ENCODE peak calls at places on chromosomes 5 and 9, in six cellular contexts. One of them, this sample, is unnamed.

GRCh38 chr9:38079410-38080105 is 10.5 kb upstream of the SHB start:
- DNase-seq in activated T-helper 1 cell treated with anti-CD3 and anti-CD28 coated beads, Interleukin-12 subunit alpha, Interleukin-12 subunit beta, Interleukin-2, Interleukin-4 antibody, amounts not matched to agents 30 ng/mL and 10 ng/mL and 1 ng/mL, durations not matched to agents 14 hours and 24 hours and 36 hours: no peak
- DNase-seq in GM06990: no peak
- DNase-seq in NCI-H524: peak
- DNase-seq in AG04449: no peak
- DNase-seq in nucleus accumbens: no peak
- DNase-seq in this sample: no peak

GRCh38 chr9:78970375-78970774 is 601.4 kb upstream of the TLE4 start:
- DNase-seq in activated T-helper 1 cell treated with anti-CD3 and anti-CD28 coated beads, Interleukin-12 subunit alpha, Interleukin-12 subunit beta, Interleukin-2, Interleukin-4 antibody, amounts not matched to agents 30 ng/mL and 10 ng/mL and 1 ng/mL, durations not matched to agents 14 hours and 24 hours and 36 hours: no peak
- DNase-seq in GM06990: no peak
- DNase-seq in NCI-H524: no peak
- DNase-seq in AG04449: no peak
- DNase-seq in nucleus accumbens: no peak
- DNase-seq in this sample: no peak

GRCh38 chr9:91361294-91362201 is at the start of gene AUH:
- DNase-seq in activated T-helper 1 cell treated with anti-CD3 and anti-CD28 coated beads, Interleukin-12 subunit alpha, Interleukin-12 subunit beta, Interleukin-2, Interleukin-4 antibody, amounts not matched to agents 30 ng/mL and 10 ng/mL and 1 ng/mL, durations not matched to agents 14 hours and 24 hours and 36 hours: peak
- DNase-seq in GM06990: peak
- DNase-seq in NCI-H524: peak
- DNase-seq in AG04449: no peak
- DNase-seq in nucleus accumbens: peak
- DNase-seq in this sample: peak

GRCh38 chr5:156481741-156482140 is 154.8 kb downstream of the SGCD start:
- DNase-seq in activated T-helper 1 cell treated with anti-CD3 and anti-CD28 coated beads, Interleukin-12 subunit alpha, Interleukin-12 subunit beta, Interleukin-2, Interleukin-4 antibody, amounts not matched to agents 30 ng/mL and 10 ng/mL and 1 ng/mL, durations not matched to agents 14 hours and 24 hours and 36 hours: no peak
- DNase-seq in GM06990: no peak
- DNase-seq in NCI-H524: peak
- DNase-seq in AG04449: no peak
- DNase-seq in nucleus accumbens: no peak
- DNase-seq in this sample: no peak

GRCh38 chr9:136742640-136743391 is at the start of gene LCN10:
- DNase-seq in activated T-helper 1 cell treated with anti-CD3 and anti-CD28 coated beads, Interleukin-12 subunit alpha, Interleukin-12 subunit beta, Interleukin-2, Interleukin-4 antibody, amounts not matched to agents 30 ng/mL and 10 ng/mL and 1 ng/mL, durations not matched to agents 14 hours and 24 hours and 36 hours: no peak
- DNase-seq in GM06990: no peak
- DNase-seq in NCI-H524: peak
- DNase-seq in AG04449: no peak
- DNase-seq in nucleus accumbens: no peak
- DNase-seq in this sample: peak

GRCh38 chr9:113513541-113513940 is 50.0 kb downstream of the RGS3 start:
- DNase-seq in activated T-helper 1 cell treated with anti-CD3 and anti-CD28 coated beads, Interleukin-12 subunit alpha, Interleukin-12 subunit beta, Interleukin-2, Interleukin-4 antibody, amounts not matched to agents 30 ng/mL and 10 ng/mL and 1 ng/mL, durations not matched to agents 14 hours and 24 hours and 36 hours: no peak
- DNase-seq in GM06990: no peak
- DNase-seq in NCI-H524: no peak
- DNase-seq in AG04449: no peak
- DNase-seq in nucleus accumbens: no peak
- DNase-seq in this sample: no peak

GRCh38 chr5:115522832-115523365 is 21.7 kb downstream of the FEM1C start:
- DNase-seq in activated T-helper 1 cell treated with anti-CD3 and anti-CD28 coated beads, Interleukin-12 subunit alpha, Interleukin-12 subunit beta, Interleukin-2, Interleukin-4 antibody, amounts not matched to agents 30 ng/mL and 10 ng/mL and 1 ng/mL, durations not matched to agents 14 hours and 24 hours and 36 hours: no peak
- DNase-seq in GM06990: no peak
- DNase-seq in NCI-H524: no peak
- DNase-seq in AG04449: no peak
- DNase-seq in nucleus accumbens: no peak
- DNase-seq in this sample: no peak

GRCh38 chr5:73591698-73592501 is 26.4 kb downstream of the UTP15 start:
- DNase-seq in activated T-helper 1 cell treated with anti-CD3 and anti-CD28 coated beads, Interleukin-12 subunit alpha, Interleukin-12 subunit beta, Interleukin-2, Interleukin-4 antibody, amounts not matched to agents 30 ng/mL and 10 ng/mL and 1 ng/mL, durations not matched to agents 14 hours and 24 hours and 36 hours: no peak
- DNase-seq in GM06990: no peak
- DNase-seq in NCI-H524: peak
- DNase-seq in AG04449: no peak
- DNase-seq in nucleus accumbens: no peak
- DNase-seq in this sample: peak

GRCh38 chr9:272251-273213 is 57.9 kb downstream of the DOCK8 start:
- DNase-seq in activated T-helper 1 cell treated with anti-CD3 and anti-CD28 coated beads, Interleukin-12 subunit alpha, Interleukin-12 subunit beta, Interleukin-2, Interleukin-4 antibody, amounts not matched to agents 30 ng/mL and 10 ng/mL and 1 ng/mL, durations not matched to agents 14 hours and 24 hours and 36 hours: peak
- DNase-seq in GM06990: peak
- DNase-seq in NCI-H524: no peak
- DNase-seq in AG04449: no peak
- DNase-seq in nucleus accumbens: peak
- DNase-seq in this sample: no peak

GRCh38 chr5:155605898-155606297 is 592.3 kb downstream of the KIF4B start:
- DNase-seq in activated T-helper 1 cell treated with anti-CD3 and anti-CD28 coated beads, Interleukin-12 subunit alpha, Interleukin-12 subunit beta, Interleukin-2, Interleukin-4 antibody, amounts not matched to agents 30 ng/mL and 10 ng/mL and 1 ng/mL, durations not matched to agents 14 hours and 24 hours and 36 hours: no peak
- DNase-seq in GM06990: no peak
- DNase-seq in NCI-H524: no peak
- DNase-seq in AG04449: no peak
- DNase-seq in nucleus accumbens: no peak
- DNase-seq in this sample: no peak

GRCh38 chr5:131413605-131414559 is 150.0 kb downstream of the CDC42SE2 start:
- DNase-seq in activated T-helper 1 cell treated with anti-CD3 and anti-CD28 coated beads, Interleukin-12 subunit alpha, Interleukin-12 subunit beta, Interleukin-2, Interleukin-4 antibody, amounts not matched to agents 30 ng/mL and 10 ng/mL and 1 ng/mL, durations not matched to agents 14 hours and 24 hours and 36 hours: peak
- DNase-seq in GM06990: peak
- DNase-seq in NCI-H524: no peak
- DNase-seq in AG04449: no peak
- DNase-seq in nucleus accumbens: no peak
- DNase-seq in this sample: peak

GRCh38 chr9:92707530-92707929 is 37.6 kb upstream of the IPPK start:
- DNase-seq in activated T-helper 1 cell treated with anti-CD3 and anti-CD28 coated beads, Interleukin-12 subunit alpha, Interleukin-12 subunit beta, Interleukin-2, Interleukin-4 antibody, amounts not matched to agents 30 ng/mL and 10 ng/mL and 1 ng/mL, durations not matched to agents 14 hours and 24 hours and 36 hours: no peak
- DNase-seq in GM06990: no peak
- DNase-seq in NCI-H524: no peak
- DNase-seq in AG04449: no peak
- DNase-seq in nucleus accumbens: no peak
- DNase-seq in this sample: no peak

GRCh38 chr9:36625006-36625600 is 52.4 kb downstream of the MELK start:
- DNase-seq in activated T-helper 1 cell treated with anti-CD3 and anti-CD28 coated beads, Interleukin-12 subunit alpha, Interleukin-12 subunit beta, Interleukin-2, Interleukin-4 antibody, amounts not matched to agents 30 ng/mL and 10 ng/mL and 1 ng/mL, durations not matched to agents 14 hours and 24 hours and 36 hours: no peak
- DNase-seq in GM06990: no peak
- DNase-seq in NCI-H524: no peak
- DNase-seq in AG04449: peak
- DNase-seq in nucleus accumbens: peak
- DNase-seq in this sample: peak

GRCh38 chr9:115306860-115307259 is 188.9 kb upstream of the TNC start:
- DNase-seq in activated T-helper 1 cell treated with anti-CD3 and anti-CD28 coated beads, Interleukin-12 subunit alpha, Interleukin-12 subunit beta, Interleukin-2, Interleukin-4 antibody, amounts not matched to agents 30 ng/mL and 10 ng/mL and 1 ng/mL, durations not matched to agents 14 hours and 24 hours and 36 hours: no peak
- DNase-seq in GM06990: no peak
- DNase-seq in NCI-H524: no peak
- DNase-seq in AG04449: no peak
- DNase-seq in nucleus accumbens: no peak
- DNase-seq in this sample: no peak

GRCh38 chr5:67160985-67161384 is 35.6 kb downstream of the CD180 start:
- DNase-seq in activated T-helper 1 cell treated with anti-CD3 and anti-CD28 coated beads, Interleukin-12 subunit alpha, Interleukin-12 subunit beta, Interleukin-2, Interleukin-4 antibody, amounts not matched to agents 30 ng/mL and 10 ng/mL and 1 ng/mL, durations not matched to agents 14 hours and 24 hours and 36 hours: peak
- DNase-seq in GM06990: no peak
- DNase-seq in NCI-H524: no peak
- DNase-seq in AG04449: peak
- DNase-seq in nucleus accumbens: no peak
- DNase-seq in this sample: no peak

GRCh38 chr9:79390077-79390673 is 181.6 kb upstream of the TLE4 start:
- DNase-seq in activated T-helper 1 cell treated with anti-CD3 and anti-CD28 coated beads, Interleukin-12 subunit alpha, Interleukin-12 subunit beta, Interleukin-2, Interleukin-4 antibody, amounts not matched to agents 30 ng/mL and 10 ng/mL and 1 ng/mL, durations not matched to agents 14 hours and 24 hours and 36 hours: no peak
- DNase-seq in GM06990: no peak
- DNase-seq in NCI-H524: no peak
- DNase-seq in AG04449: no peak
- DNase-seq in nucleus accumbens: no peak
- DNase-seq in this sample: no peak

GRCh38 chr5:88407341-88407740 is 138.7 kb upstream of the TMEM161B start:
- DNase-seq in activated T-helper 1 cell treated with anti-CD3 and anti-CD28 coated beads, Interleukin-12 subunit alpha, Interleukin-12 subunit beta, Interleukin-2, Interleukin-4 antibody, amounts not matched to agents 30 ng/mL and 10 ng/mL and 1 ng/mL, durations not matched to agents 14 hours and 24 hours and 36 hours: no peak
- DNase-seq in GM06990: no peak
- DNase-seq in NCI-H524: no peak
- DNase-seq in AG04449: no peak
- DNase-seq in nucleus accumbens: no peak
- DNase-seq in this sample: no peak

GRCh38 chr5:10723519-10723918 is 37.5 kb downstream of the DAP start:
- DNase-seq in activated T-helper 1 cell treated with anti-CD3 and anti-CD28 coated beads, Interleukin-12 subunit alpha, Interleukin-12 subunit beta, Interleukin-2, Interleukin-4 antibody, amounts not matched to agents 30 ng/mL and 10 ng/mL and 1 ng/mL, durations not matched to agents 14 hours and 24 hours and 36 hours: no peak
- DNase-seq in GM06990: no peak
- DNase-seq in NCI-H524: no peak
- DNase-seq in AG04449: no peak
- DNase-seq in nucleus accumbens: no peak
- DNase-seq in this sample: no peak

GRCh38 chr5:133983674-133984073 is 15.2 kb upstream of the C5orf15 start:
- DNase-seq in activated T-helper 1 cell treated with anti-CD3 and anti-CD28 coated beads, Interleukin-12 subunit alpha, Interleukin-12 subunit beta, Interleukin-2, Interleukin-4 antibody, amounts not matched to agents 30 ng/mL and 10 ng/mL and 1 ng/mL, durations not matched to agents 14 hours and 24 hours and 36 hours: no peak
- DNase-seq in GM06990: no peak
- DNase-seq in NCI-H524: no peak
- DNase-seq in AG04449: no peak
- DNase-seq in nucleus accumbens: no peak
- DNase-seq in this sample: no peak

GRCh38 chr9:9746826-9747225 is 866.0 kb downstream of the PTPRD start:
- DNase-seq in activated T-helper 1 cell treated with anti-CD3 and anti-CD28 coated beads, Interleukin-12 subunit alpha, Interleukin-12 subunit beta, Interleukin-2, Interleukin-4 antibody, amounts not matched to agents 30 ng/mL and 10 ng/mL and 1 ng/mL, durations not matched to agents 14 hours and 24 hours and 36 hours: no peak
- DNase-seq in GM06990: no peak
- DNase-seq in NCI-H524: no peak
- DNase-seq in AG04449: no peak
- DNase-seq in nucleus accumbens: no peak
- DNase-seq in this sample: no peak

GRCh38 chr5:142977363-142978051 is 207.3 kb downstream of the ARHGAP26 start:
- DNase-seq in activated T-helper 1 cell treated with anti-CD3 and anti-CD28 coated beads, Interleukin-12 subunit alpha, Interleukin-12 subunit beta, Interleukin-2, Interleukin-4 antibody, amounts not matched to agents 30 ng/mL and 10 ng/mL and 1 ng/mL, durations not matched to agents 14 hours and 24 hours and 36 hours: peak
- DNase-seq in GM06990: no peak
- DNase-seq in NCI-H524: no peak
- DNase-seq in AG04449: peak
- DNase-seq in nucleus accumbens: no peak
- DNase-seq in this sample: peak

GRCh38 chr5:1889321-1890065 is 6.8 kb upstream of the IRX4 start:
- DNase-seq in activated T-helper 1 cell treated with anti-CD3 and anti-CD28 coated beads, Interleukin-12 subunit alpha, Interleukin-12 subunit beta, Interleukin-2, Interleukin-4 antibody, amounts not matched to agents 30 ng/mL and 10 ng/mL and 1 ng/mL, durations not matched to agents 14 hours and 24 hours and 36 hours: no peak
- DNase-seq in GM06990: no peak
- DNase-seq in NCI-H524: no peak
- DNase-seq in AG04449: no peak
- DNase-seq in nucleus accumbens: no peak
- DNase-seq in this sample: no peak

GRCh38 chr9:28444637-28445036 is 871.4 kb upstream of the C9orf72 start:
- DNase-seq in activated T-helper 1 cell treated with anti-CD3 and anti-CD28 coated beads, Interleukin-12 subunit alpha, Interleukin-12 subunit beta, Interleukin-2, Interleukin-4 antibody, amounts not matched to agents 30 ng/mL and 10 ng/mL and 1 ng/mL, durations not matched to agents 14 hours and 24 hours and 36 hours: no peak
- DNase-seq in GM06990: no peak
- DNase-seq in NCI-H524: no peak
- DNase-seq in AG04449: no peak
- DNase-seq in nucleus accumbens: no peak
- DNase-seq in this sample: no peak

GRCh38 chr5:167764650-167765289 is 526.7 kb upstream of the WWC1 start:
- DNase-seq in activated T-helper 1 cell treated with anti-CD3 and anti-CD28 coated beads, Interleukin-12 subunit alpha, Interleukin-12 subunit beta, Interleukin-2, Interleukin-4 antibody, amounts not matched to agents 30 ng/mL and 10 ng/mL and 1 ng/mL, durations not matched to agents 14 hours and 24 hours and 36 hours: no peak
- DNase-seq in GM06990: no peak
- DNase-seq in NCI-H524: no peak
- DNase-seq in AG04449: no peak
- DNase-seq in nucleus accumbens: no peak
- DNase-seq in this sample: no peak

GRCh38 chr5:2996687-2997086 is 245.2 kb upstream of the IRX2 start:
- DNase-seq in activated T-helper 1 cell treated with anti-CD3 and anti-CD28 coated beads, Interleukin-12 subunit alpha, Interleukin-12 subunit beta, Interleukin-2, Interleukin-4 antibody, amounts not matched to agents 30 ng/mL and 10 ng/mL and 1 ng/mL, durations not matched to agents 14 hours and 24 hours and 36 hours: no peak
- DNase-seq in GM06990: no peak
- DNase-seq in NCI-H524: no peak
- DNase-seq in AG04449: no peak
- DNase-seq in nucleus accumbens: no peak
- DNase-seq in this sample: no peak

GRCh38 chr9:128553695-128554094 is 1.3 kb downstream of the SPTAN1 start:
- DNase-seq in activated T-helper 1 cell treated with anti-CD3 and anti-CD28 coated beads, Interleukin-12 subunit alpha, Interleukin-12 subunit beta, Interleukin-2, Interleukin-4 antibody, amounts not matched to agents 30 ng/mL and 10 ng/mL and 1 ng/mL, durations not matched to agents 14 hours and 24 hours and 36 hours: no peak
- DNase-seq in GM06990: no peak
- DNase-seq in NCI-H524: no peak
- DNase-seq in AG04449: no peak
- DNase-seq in nucleus accumbens: no peak
- DNase-seq in this sample: peak

GRCh38 chr9:17135578-17135904 is 701 bp downstream of the CNTLN start:
- DNase-seq in activated T-helper 1 cell treated with anti-CD3 and anti-CD28 coated beads, Interleukin-12 subunit alpha, Interleukin-12 subunit beta, Interleukin-2, Interleukin-4 antibody, amounts not matched to agents 30 ng/mL and 10 ng/mL and 1 ng/mL, durations not matched to agents 14 hours and 24 hours and 36 hours: no peak
- DNase-seq in GM06990: no peak
- DNase-seq in NCI-H524: peak
- DNase-seq in AG04449: no peak
- DNase-seq in nucleus accumbens: peak
- DNase-seq in this sample: no peak

GRCh38 chr5:33565304-33565703 is 124.5 kb downstream of the TARS1 start:
- DNase-seq in activated T-helper 1 cell treated with anti-CD3 and anti-CD28 coated beads, Interleukin-12 subunit alpha, Interleukin-12 subunit beta, Interleukin-2, Interleukin-4 antibody, amounts not matched to agents 30 ng/mL and 10 ng/mL and 1 ng/mL, durations not matched to agents 14 hours and 24 hours and 36 hours: no peak
- DNase-seq in GM06990: no peak
- DNase-seq in NCI-H524: no peak
- DNase-seq in AG04449: no peak
- DNase-seq in nucleus accumbens: no peak
- DNase-seq in this sample: no peak

GRCh38 chr5:173245319-173246134 is 10.5 kb upstream of the NKX2-5 start:
- DNase-seq in activated T-helper 1 cell treated with anti-CD3 and anti-CD28 coated beads, Interleukin-12 subunit alpha, Interleukin-12 subunit beta, Interleukin-2, Interleukin-4 antibody, amounts not matched to agents 30 ng/mL and 10 ng/mL and 1 ng/mL, durations not matched to agents 14 hours and 24 hours and 36 hours: no peak
- DNase-seq in GM06990: no peak
- DNase-seq in NCI-H524: no peak
- DNase-seq in AG04449: no peak
- DNase-seq in nucleus accumbens: no peak
- DNase-seq in this sample: no peak

GRCh38 chr9:136922540-136922939 is 22.0 kb downstream of the FBXW5 start:
- DNase-seq in activated T-helper 1 cell treated with anti-CD3 and anti-CD28 coated beads, Interleukin-12 subunit alpha, Interleukin-12 subunit beta, Interleukin-2, Interleukin-4 antibody, amounts not matched to agents 30 ng/mL and 10 ng/mL and 1 ng/mL, durations not matched to agents 14 hours and 24 hours and 36 hours: no peak
- DNase-seq in GM06990: no peak
- DNase-seq in NCI-H524: no peak
- DNase-seq in AG04449: no peak
- DNase-seq in nucleus accumbens: no peak
- DNase-seq in this sample: no peak

GRCh38 chr9:103816146-103816545 is 278.0 kb upstream of the SMC2 start:
- DNase-seq in activated T-helper 1 cell treated with anti-CD3 and anti-CD28 coated beads, Interleukin-12 subunit alpha, Interleukin-12 subunit beta, Interleukin-2, Interleukin-4 antibody, amounts not matched to agents 30 ng/mL and 10 ng/mL and 1 ng/mL, durations not matched to agents 14 hours and 24 hours and 36 hours: no peak
- DNase-seq in GM06990: no peak
- DNase-seq in NCI-H524: no peak
- DNase-seq in AG04449: no peak
- DNase-seq in nucleus accumbens: no peak
- DNase-seq in this sample: no peak

GRCh38 chr5:98905857-98906688 is 22.7 kb downstream of the CHD1 start:
- DNase-seq in activated T-helper 1 cell treated with anti-CD3 and anti-CD28 coated beads, Interleukin-12 subunit alpha, Interleukin-12 subunit beta, Interleukin-2, Interleukin-4 antibody, amounts not matched to agents 30 ng/mL and 10 ng/mL and 1 ng/mL, durations not matched to agents 14 hours and 24 hours and 36 hours: no peak
- DNase-seq in GM06990: peak
- DNase-seq in NCI-H524: no peak
- DNase-seq in AG04449: no peak
- DNase-seq in nucleus accumbens: no peak
- DNase-seq in this sample: peak

GRCh38 chr9:17742065-17742464 is 163.2 kb downstream of the SH3GL2 start:
- DNase-seq in activated T-helper 1 cell treated with anti-CD3 and anti-CD28 coated beads, Interleukin-12 subunit alpha, Interleukin-12 subunit beta, Interleukin-2, Interleukin-4 antibody, amounts not matched to agents 30 ng/mL and 10 ng/mL and 1 ng/mL, durations not matched to agents 14 hours and 24 hours and 36 hours: no peak
- DNase-seq in GM06990: no peak
- DNase-seq in NCI-H524: peak
- DNase-seq in AG04449: no peak
- DNase-seq in nucleus accumbens: no peak
- DNase-seq in this sample: peak

GRCh38 chr5:2576823-2577222 is 174.7 kb downstream of the IRX2 start:
- DNase-seq in activated T-helper 1 cell treated with anti-CD3 and anti-CD28 coated beads, Interleukin-12 subunit alpha, Interleukin-12 subunit beta, Interleukin-2, Interleukin-4 antibody, amounts not matched to agents 30 ng/mL and 10 ng/mL and 1 ng/mL, durations not matched to agents 14 hours and 24 hours and 36 hours: no peak
- DNase-seq in GM06990: no peak
- DNase-seq in NCI-H524: no peak
- DNase-seq in AG04449: no peak
- DNase-seq in nucleus accumbens: no peak
- DNase-seq in this sample: no peak

GRCh38 chr5:110478899-110479298 is 247.6 kb downstream of the TMEM232 start:
- DNase-seq in activated T-helper 1 cell treated with anti-CD3 and anti-CD28 coated beads, Interleukin-12 subunit alpha, Interleukin-12 subunit beta, Interleukin-2, Interleukin-4 antibody, amounts not matched to agents 30 ng/mL and 10 ng/mL and 1 ng/mL, durations not matched to agents 14 hours and 24 hours and 36 hours: no peak
- DNase-seq in GM06990: no peak
- DNase-seq in NCI-H524: no peak
- DNase-seq in AG04449: peak
- DNase-seq in nucleus accumbens: no peak
- DNase-seq in this sample: no peak

GRCh38 chr5:104080646-104081175 is 518.1 kb upstream of the NUDT12 start:
- DNase-seq in activated T-helper 1 cell treated with anti-CD3 and anti-CD28 coated beads, Interleukin-12 subunit alpha, Interleukin-12 subunit beta, Interleukin-2, Interleukin-4 antibody, amounts not matched to agents 30 ng/mL and 10 ng/mL and 1 ng/mL, durations not matched to agents 14 hours and 24 hours and 36 hours: no peak
- DNase-seq in GM06990: no peak
- DNase-seq in NCI-H524: no peak
- DNase-seq in AG04449: no peak
- DNase-seq in nucleus accumbens: no peak
- DNase-seq in this sample: no peak

GRCh38 chr5:39100851-39101396 is 26.7 kb upstream of the RICTOR start:
- DNase-seq in activated T-helper 1 cell treated with anti-CD3 and anti-CD28 coated beads, Interleukin-12 subunit alpha, Interleukin-12 subunit beta, Interleukin-2, Interleukin-4 antibody, amounts not matched to agents 30 ng/mL and 10 ng/mL and 1 ng/mL, durations not matched to agents 14 hours and 24 hours and 36 hours: no peak
- DNase-seq in GM06990: no peak
- DNase-seq in NCI-H524: no peak
- DNase-seq in AG04449: peak
- DNase-seq in nucleus accumbens: no peak
- DNase-seq in this sample: no peak

This sample was measured in ACHN.